ENCODE peak calls at places on chromosome 14, in four cellular contexts. S is neural crest cell, B is A549, N is retinal pigment epithelial cell. C is an unnamed sample.

GRCh38 chr14:88834883-88835431 is 10.5 kb downstream of the TTC8 start:
- DNase-seq in S (no peak), N (no peak), B (no peak), C (no peak)

GRCh38 chr14:44449694-44450093 is 57.4 kb downstream of the FSCB start:
- DNase-seq in N (no peak), S (no peak), B (no peak), C (no peak)

GRCh38 chr14:69059658-69060648 is 80.9 kb upstream of the ACTN1 start:
- DNase-seq in S (no peak), N (peak), B (peak), C (no peak)

GRCh38 chr14:72544615-72545387 is 349.1 kb downstream of the DPF3 start:
- DNase-seq in S (no peak), N (no peak), B (no peak), C (no peak)

GRCh38 chr14:50783542-50783941 is 47.4 kb downstream of the NIN start:
- DNase-seq in B (no peak), S (no peak), N (no peak), C (no peak)

GRCh38 chr14:60348211-60348610 is 99.2 kb downstream of the PPM1A start:
- DNase-seq in N (no peak), B (no peak), S (no peak), C (no peak)

GRCh38 chr14:89509891-89510290 is 92.9 kb upstream of the FOXN3 start:
- DNase-seq in N (no peak), S (no peak), B (no peak), C (no peak)

GRCh38 chr14:28765169-28765906 is 1.2 kb upstream of the FOXG1 start:
- DNase-seq in S (no peak), B (no peak), N (no peak), C (no peak)

GRCh38 chr14:91406982-91407381 is 10.6 kb downstream of the CCDC88C start:
- DNase-seq in N (no peak), B (no peak), S (no peak), C (no peak)

GRCh38 chr14:81441626-81442134 is 41.6 kb upstream of the STON2 start:
- DNase-seq in N (no peak), B (no peak), S (no peak), C (no peak)

GRCh38 chr14:86296173-86296572 is 766.2 kb downstream of the FLRT2 start:
- DNase-seq in S (no peak), B (no peak), N (no peak), C (no peak)

GRCh38 chr14:101323111-101323510 is 238.2 kb upstream of the DIO3 start:
- DNase-seq in N (no peak), B (no peak), S (no peak), C (no peak)

GRCh38 chr14:22900088-22900799 is 17.2 kb downstream of the REM2 start:
- DNase-seq in S (peak), N (peak), B (peak), C (peak)

GRCh38 chr14:92040431-92041040 is 677 bp upstream of the TRIP11 start:
- DNase-seq in S (no peak), N (peak), B (peak), C (peak)

GRCh38 chr14:100025111-100025510 is 40.1 kb upstream of the EVL start:
- DNase-seq in S (no peak), N (no peak), B (peak), C (peak)

GRCh38 chr14:58463147-58463546 is 35.6 kb downstream of the KIAA0586 start:
- DNase-seq in N (no peak), B (no peak), S (no peak), C (no peak)

GRCh38 chr14:67491741-67492504 is 3.4 kb upstream of the TMEM229B start:
- DNase-seq in S (no peak), N (peak), B (no peak), C (no peak)

GRCh38 chr14:62866376-62866775 is 178.9 kb downstream of the KCNH5 start:
- DNase-seq in N (no peak), S (no peak), B (no peak), C (no peak)

GRCh38 chr14:45253754-45254300 is 825 bp upstream of the MIS18BP1 start:
- DNase-seq in B (peak), N (peak), S (no peak), C (peak)

GRCh38 chr14:71536015-71536535 is 396.2 kb upstream of the RGS6 start:
- DNase-seq in N (no peak), S (no peak), B (no peak), C (no peak)

GRCh38 chr14:71475916-71476315 is 456.3 kb upstream of the RGS6 start:
- DNase-seq in B (no peak), N (no peak), S (no peak), C (no peak)

GRCh38 chr14:60094306-60094897 is 2.7 kb downstream of the PCNX4 start:
- DNase-seq in B (peak), S (no peak), N (peak), C (peak)

GRCh38 chr14:95189400-95190162 is 32.3 kb upstream of the DICER1 start:
- DNase-seq in N (no peak), S (no peak), B (no peak), C (no peak)

GRCh38 chr14:64680013-64680674 is 24.1 kb upstream of the PLEKHG3 start:
- DNase-seq in N (peak), S (no peak), B (peak), C (no peak)

GRCh38 chr14:104826197-104826857 is 25.4 kb downstream of the ZBTB42 start:
- DNase-seq in N (no peak), B (peak), S (peak), C (peak)

GRCh38 chr14:89681086-89682018 is 264.3 kb upstream of the FOXN3 start:
- DNase-seq in B (no peak), S (no peak), N (no peak), C (no peak)

GRCh38 chr14:103404032-103404918 is 19.1 kb downstream of the MARK3 start:
- DNase-seq in N (no peak), S (no peak), B (no peak), C (no peak)

GRCh38 chr14:89792489-89793366 is 161.8 kb downstream of the EFCAB11 start:
- DNase-seq in B (no peak), N (no peak), S (no peak), C (no peak)

GRCh38 chr14:87566986-87567385 is 426.0 kb downstream of the GALC start:
- DNase-seq in N (no peak), B (no peak), S (no peak), C (no peak)

GRCh38 chr14:100384277-100384676 is 61.1 kb downstream of the SLC25A47 start:
- DNase-seq in B (no peak), N (no peak), S (no peak), C (no peak)

GRCh38 chr14:101601603-101602465 is 40.5 kb downstream of the DIO3 start:
- DNase-seq in N (no peak), B (no peak), S (no peak), C (no peak)

GRCh38 chr14:100375273-100375962 is 52.3 kb downstream of the SLC25A47 start:
- DNase-seq in N (peak), S (no peak), B (peak), C (peak)

GRCh38 chr14:98548071-98548686 is 723.8 kb downstream of the BCL11B start:
- DNase-seq in B (no peak), S (no peak), N (no peak), C (no peak)

GRCh38 chr14:40139657-40140056 is 707.4 kb upstream of the FBXO33 start:
- DNase-seq in B (no peak), N (no peak), S (no peak), C (no peak)

GRCh38 chr14:101980700-101981099 is 16.3 kb downstream of the DYNC1H1 start:
- DNase-seq in B (peak), S (no peak), N (peak), C (peak)

GRCh38 chr14:86481105-86481504 is 951.2 kb downstream of the FLRT2 start:
- DNase-seq in S (no peak), B (no peak), N (peak), C (no peak)

DNA sequence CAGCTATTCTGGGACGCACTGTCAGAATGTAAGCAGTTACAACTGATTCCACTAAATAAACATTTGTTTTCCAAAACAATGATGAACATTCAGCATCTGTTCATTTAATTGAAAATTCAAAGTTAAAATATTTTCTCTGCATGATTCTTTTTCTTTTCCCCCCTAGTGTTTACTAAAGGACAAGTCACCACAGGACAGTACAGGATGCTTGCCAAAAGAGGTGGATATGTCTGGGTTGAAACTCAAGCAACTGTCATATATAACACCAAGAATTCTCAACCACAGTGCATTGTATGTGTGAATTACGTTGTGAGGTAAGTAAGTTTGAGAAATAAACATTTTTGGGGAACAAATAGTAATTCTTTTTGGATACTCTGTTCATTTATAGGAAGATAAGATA is 28.2 kb upstream of the SNAPC1 start:
- DNase-seq in B (no peak), N (no peak), S (no peak), C (no peak)
- TF ChIP-seq CTCF in B (no peak), N (no peak), S (peak), C (no peak)

DNA sequence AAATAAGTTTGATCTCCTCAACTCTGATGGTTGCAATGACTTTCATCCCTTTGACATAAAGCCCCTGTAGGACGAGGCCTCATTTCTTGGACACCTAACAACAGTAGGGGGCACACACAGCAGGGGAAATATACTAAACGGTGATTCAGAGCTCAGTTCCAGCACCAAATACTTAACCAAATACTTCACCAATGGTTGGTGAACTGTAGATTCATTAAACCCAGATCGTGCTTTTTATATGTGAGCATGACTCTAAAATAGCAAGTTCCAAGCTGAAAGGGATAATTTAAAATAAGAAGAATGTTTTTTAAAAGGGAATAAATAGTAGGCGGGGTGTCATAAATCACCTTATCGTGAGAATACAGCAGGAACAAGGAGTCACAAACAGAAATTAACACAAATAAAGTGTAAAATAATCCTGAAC is 53.2 kb downstream of the ATG2B start:
- DNase-seq in N (no peak), B (peak), S (no peak), C (peak)
- TF ChIP-seq CTCF in N (peak), B (peak), S (no peak), C (no peak)

DNA sequence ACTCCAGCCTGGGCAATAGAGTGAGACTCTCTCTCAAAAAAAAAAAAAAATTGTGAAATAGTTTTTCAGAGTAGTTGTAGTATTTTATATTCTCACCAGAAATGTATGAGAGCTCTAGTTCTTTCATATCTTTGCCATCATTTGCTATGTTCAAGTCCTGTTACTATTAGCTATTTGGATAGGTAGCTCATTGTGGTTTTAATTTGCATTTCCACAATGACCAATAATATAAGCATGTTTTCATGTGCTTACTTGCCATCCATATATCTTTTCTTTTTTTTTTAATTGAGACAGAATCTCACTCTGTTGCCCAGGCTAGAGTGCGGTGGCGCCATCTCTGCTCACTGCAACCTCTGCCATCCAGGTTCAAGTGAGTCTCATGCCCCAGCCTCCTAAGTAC is 8.4 kb upstream of the RIPK3 start:
- DNase-seq in S (no peak), N (no peak), B (no peak), C (no peak)
- TF ChIP-seq CTCF in S (no peak), N (no peak), B (no peak), C (no peak)

GRCh38 chr14:34874386-34875030 is 652 bp downstream of the BAZ1A start:
- DNase-seq in S (peak), B (peak), N (no peak), C (peak)
- TF ChIP-seq CTCF in S (peak), B (no peak), N (peak), C (no peak)

DNA sequence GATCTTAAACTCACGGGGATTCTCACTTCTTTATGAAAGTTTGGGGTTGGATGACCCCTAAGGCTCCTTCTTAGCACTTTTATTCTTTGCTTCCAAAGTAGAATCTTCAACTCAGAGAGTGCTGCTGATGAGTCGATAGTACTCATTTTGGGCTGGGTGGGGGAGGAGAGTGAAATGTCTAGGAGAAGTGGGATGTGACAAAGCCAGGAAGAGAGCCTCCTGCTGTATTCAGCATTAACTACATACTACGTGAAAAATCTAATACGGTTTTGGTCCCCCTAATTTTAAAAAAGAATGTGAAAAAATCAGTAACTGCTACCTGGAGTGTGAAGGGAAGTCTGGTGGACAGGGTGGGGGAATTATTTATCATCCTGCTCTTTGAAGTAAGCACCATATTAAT is 148.3 kb downstream of the SAMD4A start:
- DNase-seq in N (no peak), B (no peak), S (no peak), C (no peak)
- TF ChIP-seq CTCF in N (peak), B (peak), S (no peak), C (no peak)